ENCODE peak calls at places on chromosomes 16 and 17, in six cellular contexts. One of them, this sample, is unnamed.

GRCh38 chr17:60392845-60393702 is 1.1 kb upstream of the USP32 start:
- DNase-seq in GM12891: no peak
- DNase-seq in K562: peak; percentile 35
- DNase-seq in H1: no peak
- DNase-seq in GM12878: peak; percentile 48
- DNase-seq in HepG2: peak; percentile 44
- DNase-seq in this sample: no peak

GRCh38 chr16:49335828-49336227 is 37.8 kb upstream of the C16orf78 start:
- DNase-seq in H1: no peak
- DNase-seq in GM12878: no peak
- DNase-seq in K562: no peak
- DNase-seq in HepG2: no peak
- DNase-seq in GM12891: no peak
- DNase-seq in this sample: no peak

GRCh38 chr17:7250655-7251329 is 742 bp downstream of the CTDNEP1 start:
- DNase-seq in K562: no peak
- DNase-seq in GM12878: no peak
- DNase-seq in H1: no peak
- DNase-seq in GM12891: no peak
- DNase-seq in HepG2: no peak
- DNase-seq in this sample: no peak

GRCh38 chr16:69417537-69418199 is 6.8 kb upstream of the CYB5B start:
- DNase-seq in GM12891: no peak
- DNase-seq in HepG2: peak; percentile 58
- DNase-seq in GM12878: no peak
- DNase-seq in H1: no peak
- DNase-seq in K562: no peak
- DNase-seq in this sample: no peak

GRCh38 chr17:3888343-3889171 is 4.3 kb downstream of the CAMKK1 start:
- DNase-seq in GM12878: no peak
- DNase-seq in H1: peak; percentile 70
- DNase-seq in K562: peak; percentile 88
- DNase-seq in HepG2: no peak
- DNase-seq in GM12891: no peak
- DNase-seq in this sample: no peak

GRCh38 chr16:89064606-89065444 is 28.8 kb upstream of the ACSF3 start:
- DNase-seq in GM12878: no peak
- DNase-seq in GM12891: no peak
- DNase-seq in K562: no peak
- DNase-seq in HepG2: no peak
- DNase-seq in H1: no peak
- DNase-seq in this sample: no peak

GRCh38 chr16:73002836-73003235 is 45.1 kb downstream of the ZFHX3 start:
- DNase-seq in H1: no peak
- DNase-seq in K562: no peak
- DNase-seq in GM12878: no peak
- DNase-seq in GM12891: no peak
- DNase-seq in HepG2: no peak
- DNase-seq in this sample: no peak

GRCh38 chr17:61904094-61904710 is 23.6 kb downstream of the INTS2 start:
- DNase-seq in H1: no peak
- DNase-seq in GM12891: peak; percentile 16
- DNase-seq in K562: no peak
- DNase-seq in GM12878: peak; percentile 25
- DNase-seq in HepG2: no peak
- DNase-seq in this sample: peak; percentile 31

GRCh38 chr16:11139624-11140375 is 116.2 kb downstream of the SOCS1 start:
- DNase-seq in K562: no peak
- DNase-seq in HepG2: peak; percentile 62
- DNase-seq in H1: no peak
- DNase-seq in GM12878: no peak
- DNase-seq in GM12891: no peak
- DNase-seq in this sample: no peak

GRCh38 chr16:56657555-56658430 is at the start of gene MT1F:
- DNase-seq in H1: peak; percentile 86
- DNase-seq in K562: peak; percentile 62
- DNase-seq in GM12891: no peak
- DNase-seq in HepG2: peak; percentile 85
- DNase-seq in GM12878: no peak
- DNase-seq in this sample: no peak

GRCh38 chr17:66088173-66088572 is 103.8 kb downstream of the CEP112 start:
- DNase-seq in GM12878: no peak
- DNase-seq in GM12891: no peak
- DNase-seq in HepG2: no peak
- DNase-seq in H1: no peak
- DNase-seq in K562: no peak
- DNase-seq in this sample: no peak

GRCh38 chr17:41614098-41614497 is 1.5 kb upstream of the KRT16 start:
- DNase-seq in GM12891: no peak
- DNase-seq in GM12878: no peak
- DNase-seq in H1: no peak
- DNase-seq in K562: no peak
- DNase-seq in HepG2: no peak
- DNase-seq in this sample: no peak

GRCh38 chr16:17578921-17579876 is 108.4 kb upstream of the XYLT1 start:
- DNase-seq in GM12878: peak; percentile 28
- DNase-seq in GM12891: peak; percentile 32
- DNase-seq in HepG2: peak; percentile 73
- DNase-seq in K562: peak; percentile 58
- DNase-seq in H1: peak; percentile 90
- DNase-seq in this sample: peak; percentile 29

GRCh38 chr16:8877894-8878522 is 4.1 kb upstream of the LITAFD start:
- DNase-seq in GM12891: no peak
- DNase-seq in GM12878: no peak
- DNase-seq in H1: no peak
- DNase-seq in HepG2: no peak
- DNase-seq in K562: no peak
- DNase-seq in this sample: no peak

GRCh38 chr16:81843243-81843582 is 64.1 kb downstream of the PLCG2 start:
- DNase-seq in GM12878: no peak
- DNase-seq in H1: no peak
- DNase-seq in HepG2: no peak
- DNase-seq in GM12891: no peak
- DNase-seq in K562: no peak
- DNase-seq in this sample: no peak

GRCh38 chr16:3190949-3191353 is 2.9 kb downstream of the OR1F1 start:
- DNase-seq in GM12891: no peak
- DNase-seq in HepG2: peak; percentile 16
- DNase-seq in H1: no peak
- DNase-seq in K562: no peak
- DNase-seq in GM12878: no peak
- DNase-seq in this sample: no peak

GRCh38 chr17:69417545-69418483 is 3.3 kb downstream of the MAP2K6 start:
- DNase-seq in K562: no peak
- DNase-seq in GM12891: no peak
- DNase-seq in H1: no peak
- DNase-seq in HepG2: no peak
- DNase-seq in GM12878: no peak
- DNase-seq in this sample: no peak

GRCh38 chr17:55641559-55642160 is 81.0 kb downstream of the TMEM100 start:
- DNase-seq in GM12878: no peak
- DNase-seq in HepG2: peak; percentile 58
- DNase-seq in H1: peak; percentile 52
- DNase-seq in GM12891: no peak
- DNase-seq in K562: peak; percentile 26
- DNase-seq in this sample: no peak

GRCh38 chr17:77531002-77531401 is 390.2 kb downstream of the SEC14L1 start:
- DNase-seq in GM12878: no peak
- DNase-seq in GM12891: no peak
- DNase-seq in H1: no peak
- DNase-seq in HepG2: no peak
- DNase-seq in K562: no peak
- DNase-seq in this sample: no peak

GRCh38 chr16:47467501-47467900 is 6.4 kb downstream of the PHKB start:
- DNase-seq in GM12891: no peak
- DNase-seq in K562: no peak
- DNase-seq in GM12878: no peak
- DNase-seq in HepG2: no peak
- DNase-seq in H1: no peak
- DNase-seq in this sample: no peak

GRCh38 chr17:82702161-82702932 is 3.8 kb upstream of the RAB40B start:
- DNase-seq in H1: no peak
- DNase-seq in HepG2: no peak
- DNase-seq in GM12891: no peak
- DNase-seq in GM12878: no peak
- DNase-seq in K562: no peak
- DNase-seq in this sample: no peak

GRCh38 chr17:68327823-68328557 is 36.7 kb downstream of the ARSG start:
- DNase-seq in GM12878: no peak
- DNase-seq in GM12891: no peak
- DNase-seq in HepG2: no peak
- DNase-seq in H1: no peak
- DNase-seq in K562: no peak
- DNase-seq in this sample: no peak

GRCh38 chr16:31874354-31875111 is 926 bp downstream of the ZNF267 start:
- DNase-seq in GM12878: peak; percentile 82
- DNase-seq in K562: peak; percentile 54
- DNase-seq in HepG2: peak; percentile 48
- DNase-seq in GM12891: no peak
- DNase-seq in H1: no peak
- DNase-seq in this sample: no peak

GRCh38 chr16:74759564-74759963 is 15.1 kb downstream of the FA2H start:
- DNase-seq in HepG2: no peak
- DNase-seq in K562: no peak
- DNase-seq in GM12891: no peak
- DNase-seq in GM12878: no peak
- DNase-seq in H1: no peak
- DNase-seq in this sample: no peak

GRCh38 chr16:85055503-85056210 is 28.1 kb downstream of the KIAA0513 start:
- DNase-seq in K562: peak; percentile 58
- DNase-seq in HepG2: peak; percentile 32
- DNase-seq in H1: no peak
- DNase-seq in GM12878: peak; percentile 92
- DNase-seq in GM12891: peak; percentile 41
- DNase-seq in this sample: no peak

GRCh38 chr17:78979780-78980623 is at the start of gene LGALS3BP:
- DNase-seq in H1: peak; percentile 70
- DNase-seq in HepG2: peak; percentile 97
- DNase-seq in GM12878: no peak
- DNase-seq in K562: peak; percentile 47
- DNase-seq in GM12891: no peak
- DNase-seq in this sample: no peak
- TF ChIP-seq POLR2A in H1: peak; percentile 60
- TF ChIP-seq POLR2A in HepG2: peak; percentile 98
- TF ChIP-seq POLR2A in GM12878: no peak
- TF ChIP-seq POLR2A in K562: no peak
- TF ChIP-seq POLR2A in GM12891: no peak
- TF ChIP-seq POLR2A in this sample: no peak

DNA sequence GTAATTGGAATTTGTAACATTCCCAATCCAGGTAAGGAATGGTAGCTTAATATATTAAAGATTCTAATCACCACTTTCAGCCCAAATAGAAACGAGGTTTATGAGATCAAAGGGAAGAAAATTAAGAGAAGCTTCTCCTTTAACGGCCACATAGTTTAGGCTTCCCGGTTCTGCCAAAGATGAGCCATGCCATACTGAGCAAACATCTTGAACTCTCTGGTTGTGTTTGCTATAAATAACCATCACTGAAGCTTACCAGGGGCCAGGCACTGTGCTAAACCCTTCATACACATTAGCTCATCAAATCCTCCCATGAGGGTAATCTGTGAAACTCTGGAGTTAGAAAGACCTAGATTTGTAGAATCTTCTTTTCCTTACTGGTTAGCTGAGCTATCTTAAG is 2.8 kb downstream of the MYH11 start:
- DNase-seq in GM12878: no peak
- DNase-seq in HepG2: no peak
- DNase-seq in GM12891: no peak
- DNase-seq in K562: no peak
- DNase-seq in H1: no peak
- DNase-seq in this sample: no peak
- TF ChIP-seq POLR2AphosphoS5 in GM12878: no peak
- TF ChIP-seq POLR2AphosphoS5 in HepG2: no peak
- TF ChIP-seq POLR2AphosphoS5 in GM12891: no peak
- TF ChIP-seq POLR2AphosphoS5 in K562: no peak
- TF ChIP-seq POLR2AphosphoS5 in H1: no peak
- TF ChIP-seq POLR2AphosphoS5 in this sample: no peak

GRCh38 chr16:67169642-67170167 is 633 bp upstream of the NOL3 start:
- DNase-seq in GM12891: no peak
- DNase-seq in GM12878: no peak
- DNase-seq in K562: peak; percentile 60
- DNase-seq in HepG2: peak; percentile 54
- DNase-seq in H1: peak; percentile 95
- DNase-seq in this sample: no peak
- TF ChIP-seq TAF1 in GM12891: no peak
- TF ChIP-seq TAF1 in GM12878: no peak
- TF ChIP-seq TAF1 in K562: no peak
- TF ChIP-seq TAF1 in HepG2: no peak
- TF ChIP-seq TAF1 in H1: no peak
- TF ChIP-seq TAF1 in this sample: no peak

GRCh38 chr17:36602030-36602737 is 801 bp downstream of the MRM1 start:
- DNase-seq in GM12878: no peak
- DNase-seq in HepG2: no peak
- DNase-seq in K562: no peak
- DNase-seq in H1: peak; percentile 65
- DNase-seq in GM12891: no peak
- DNase-seq in this sample: no peak

GRCh38 chr17:36600936-36601302 is 464 bp upstream of the MRM1 start:
- DNase-seq in GM12878: no peak
- DNase-seq in HepG2: no peak
- DNase-seq in H1: no peak
- DNase-seq in GM12891: no peak
- DNase-seq in K562: no peak
- DNase-seq in this sample: no peak

GRCh38 chr17:36600477-36600876 is 906 bp upstream of the MRM1 start:
- DNase-seq in GM12891: no peak
- DNase-seq in GM12878: no peak
- DNase-seq in H1: no peak
- DNase-seq in HepG2: no peak
- DNase-seq in K562: peak; percentile 76
- DNase-seq in this sample: no peak

GRCh38 chr17:36602924-36603384 is 1.6 kb downstream of the MRM1 start:
- DNase-seq in GM12878: peak; percentile 54
- DNase-seq in K562: peak; percentile 84
- DNase-seq in H1: peak; percentile 79
- DNase-seq in HepG2: peak; percentile 67
- DNase-seq in GM12891: peak; percentile 69
- DNase-seq in this sample: peak; percentile 54

DNA sequence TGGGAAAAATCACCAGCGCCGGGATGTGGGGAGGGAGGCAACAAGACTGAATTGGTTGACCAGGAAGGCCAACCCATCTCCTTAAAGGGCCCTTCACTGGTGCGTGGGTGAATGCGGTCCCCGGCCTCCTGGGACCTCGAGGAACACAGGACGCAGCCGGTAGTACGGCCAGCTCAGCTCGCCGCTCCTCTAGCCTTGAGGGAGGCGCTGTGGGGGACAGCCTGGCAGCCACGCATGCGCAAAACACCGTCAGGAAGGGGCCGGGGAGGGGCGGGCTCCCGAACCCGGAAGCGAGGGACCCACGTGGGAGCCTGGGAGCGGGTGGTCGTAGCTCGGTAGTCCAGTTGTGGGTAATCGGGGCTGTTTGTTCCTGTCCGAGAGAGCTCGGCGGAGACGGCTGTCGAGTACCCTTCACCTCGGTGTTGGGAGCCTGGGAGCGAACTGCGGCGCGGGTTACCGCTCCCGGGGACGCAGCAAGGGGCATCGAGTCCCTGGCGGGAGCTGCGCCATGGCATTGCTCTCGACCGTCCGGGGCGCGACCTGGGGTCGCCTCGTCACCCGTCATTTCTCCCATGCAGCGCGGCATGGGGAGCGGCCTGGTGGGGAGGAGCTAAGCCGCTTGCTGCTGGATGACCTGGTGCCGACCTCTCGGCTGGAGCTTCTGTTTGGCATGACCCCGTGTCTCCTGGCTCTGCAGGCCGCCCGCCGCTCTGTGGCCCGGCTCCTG is at the start of gene MRM1:
- DNase-seq in GM12878: peak; percentile 77
- DNase-seq in K562: peak; percentile 95
- DNase-seq in H1: peak; percentile 93
- DNase-seq in GM12891: peak; percentile 89
- DNase-seq in HepG2: peak; percentile 86
- DNase-seq in this sample: peak; percentile 89
- TF ChIP-seq POLR2A in GM12878: peak; percentile 96
- TF ChIP-seq POLR2A in K562: peak; percentile 87
- TF ChIP-seq POLR2A in H1: peak; percentile 84
- TF ChIP-seq POLR2A in GM12891: peak; percentile 93
- TF ChIP-seq POLR2A in HepG2: peak; percentile 91
- TF ChIP-seq POLR2A in this sample: peak; percentile 86

This sample was measured in GM12892.